ENCODE peak calls at places on chromosomes 3 and 15, in nine cellular contexts. S is body of pancreas; Z is stimulated activated CD8-positive, alpha-beta memory T cell treated with anti-CD3 and anti-CD28 coated beads, Interleukin-7, amount 100 ng/mL, for 4 hours; C is activated CD4-positive, alpha-beta T cell treated with anti-CD3 and anti-CD28 coated beads for 48 hours; B is iris pigment epithelial cell; R is EL; Q is HuH-7; H is GM04504; N is ELF-1. L is an unnamed sample.

GRCh38 chr3:151219056-151219455 is 16.0 kb upstream of the GPR171 start:
- DNase-seq in R (peak; percentile 82), H (peak; percentile 46), S (no peak), C (no peak), Z (no peak), Q (no peak), B (peak; percentile 84), N (no peak), L (peak; percentile 80)

GRCh38 chr15:91498046-91498445 is 355.5 kb upstream of the SLCO3A1 start:
- DNase-seq in C (no peak), S (no peak), Q (no peak), B (no peak), R (no peak), H (no peak), N (no peak), Z (no peak), L (no peak)

GRCh38 chr15:60758961-60759729 is 280.2 kb upstream of the ICE2 start:
- DNase-seq in Q (no peak), R (peak; percentile 82), H (peak; percentile 67), C (no peak), S (no peak), Z (no peak), N (no peak), B (peak; percentile 97), L (peak; percentile 8)

GRCh38 chr15:78992416-78993256 is 47.8 kb upstream of the CTSH start:
- DNase-seq in Z (no peak), C (no peak), N (no peak), Q (no peak), S (no peak), R (no peak), H (no peak), B (no peak), L (no peak)

GRCh38 chr15:25437751-25438600 is 848 bp downstream of the UBE3A start:
- DNase-seq in N (peak; percentile 86), S (peak; percentile 54), Q (peak; percentile 11), Z (peak; percentile 43), C (peak; percentile 73), R (peak; percentile 54), B (peak; percentile 44), H (peak; percentile 24), L (no peak)

GRCh38 chr3:49132437-49133225 is at the start of gene LAMB2:
- DNase-seq in C (no peak), R (peak; percentile 89), S (peak; percentile 78), B (peak; percentile 72), Z (no peak), N (peak; percentile 94), H (peak; percentile 73), Q (peak; percentile 89), L (peak; percentile 76)

GRCh38 chr3:126179825-126180476 is 435 bp downstream of the ALDH1L1 start:
- DNase-seq in Q (no peak), Z (no peak), R (peak; percentile 23), B (peak; percentile 12), S (peak; percentile 81), N (peak; percentile 69), H (no peak), C (no peak), L (no peak)

GRCh38 chr3:127072221-127072771 is 89.4 kb downstream of the PLXNA1 start:
- DNase-seq in C (no peak), R (no peak), N (no peak), Z (no peak), H (no peak), B (no peak), Q (no peak), S (no peak), L (no peak)